ENCODE peak calls at places on chromosome 11, in five cellular contexts. O is NCI-H1930, P is GM19239, F is choroid plexus epithelial cell, A is endothelial cell. W is an unnamed sample.

GRCh38 chr11:62081378-62082291 is 42.2 kb upstream of the INCENP start:
- DNase-seq in O (peak; percentile 61), P (peak; percentile 37), F (peak; percentile 80), A (peak; percentile 84), W (peak; percentile 59)

GRCh38 chr11:68430801-68431200 is 29.8 kb upstream of the PPP6R3 start:
- DNase-seq in O (no peak), P (no peak), F (no peak), A (no peak), W (no peak)

GRCh38 chr11:11849127-11849746 is 7.5 kb downstream of the USP47 start:
- DNase-seq in O (no peak), P (no peak), F (peak; percentile 87), A (peak; percentile 59), W (peak; percentile 36)

GRCh38 chr11:72848846-72849466 is 34.7 kb downstream of the ATG16L2 start:
- DNase-seq in O (peak; percentile 16), P (no peak), F (peak; percentile 74), A (no peak), W (no peak)

GRCh38 chr11:124415356-124415923 is 9.2 kb downstream of the OR8B4 start:
- DNase-seq in O (no peak), P (peak; percentile 8), F (peak; percentile 84), A (no peak), W (no peak)

GRCh38 chr11:66115638-66116410 is 45.8 kb downstream of the PACS1 start:
- DNase-seq in O (no peak), P (no peak), F (no peak), A (no peak), W (no peak)

GRCh38 chr11:9901931-9902330 is 238.1 kb downstream of the SWAP70 start:
- DNase-seq in O (no peak), P (no peak), F (peak; percentile 18), A (no peak), W (no peak)

GRCh38 chr11:131546218-131546895 is 175.9 kb downstream of the NTM start:
- DNase-seq in O (no peak), P (no peak), F (no peak), A (no peak), W (no peak)

GRCh38 chr11:114262681-114263509 is 33.3 kb upstream of the NNMT start:
- DNase-seq in O (peak; percentile 23), P (no peak), F (peak; percentile 80), A (peak; percentile 36), W (no peak)

GRCh38 chr11:19774817-19775600 is 62.4 kb downstream of the NAV2 start:
- DNase-seq in O (no peak), P (no peak), F (no peak), A (no peak), W (no peak)

GRCh38 chr11:105706025-105706530 is 96.2 kb downstream of the GRIA4 start:
- DNase-seq in O (no peak), P (no peak), F (no peak), A (no peak), W (no peak)

GRCh38 chr11:111148953-111149352 is 96.6 kb upstream of the POU2AF2 start:
- DNase-seq in O (no peak), P (no peak), F (peak; percentile 40), A (no peak), W (no peak)

GRCh38 chr11:1948389-1948788 is 1.3 kb downstream of the MRPL23 start:
- DNase-seq in O (no peak), P (no peak), F (no peak), A (no peak), W (peak; percentile 20)

GRCh38 chr11:67449116-67449844 is 3.2 kb downstream of the GPR152 start:
- DNase-seq in O (no peak), P (no peak), F (no peak), A (no peak), W (no peak)

GRCh38 chr11:63829823-63830489 is 9.0 kb upstream of the MARK2 start:
- DNase-seq in O (peak; percentile 29), P (no peak), F (peak; percentile 52), A (peak; percentile 54), W (no peak)

GRCh38 chr11:83249972-83250593 is 36.1 kb downstream of the CCDC90B start:
- DNase-seq in O (no peak), P (peak; percentile 9), F (peak; percentile 83), A (no peak), W (no peak)

GRCh38 chr11:61713464-61713863 is 33.3 kb downstream of the DAGLA start:
- DNase-seq in O (no peak), P (no peak), F (no peak), A (no peak), W (no peak)

GRCh38 chr11:84855846-84856245 is 771.3 kb downstream of the DLG2 start:
- DNase-seq in O (no peak), P (no peak), F (peak; percentile 73), A (no peak), W (no peak)

GRCh38 chr11:76329084-76329648 is 51.8 kb downstream of the THAP12 start:
- DNase-seq in O (no peak), P (no peak), F (peak; percentile 83), A (peak; percentile 22), W (no peak)

GRCh38 chr11:61131998-61132555 is 29.1 kb downstream of the VPS37C start:
- DNase-seq in O (no peak), P (no peak), F (no peak), A (no peak), W (no peak)

GRCh38 chr11:119874660-119875238 is 145.7 kb upstream of the NECTIN1 start:
- DNase-seq in O (no peak), P (no peak), F (no peak), A (no peak), W (no peak)

GRCh38 chr11:79311461-79311860 is 129.4 kb downstream of the TENM4 start:
- DNase-seq in O (no peak), P (no peak), F (no peak), A (no peak), W (no peak)

GRCh38 chr11:75667268-75667830 is 1.5 kb downstream of the MAP6 start:
- DNase-seq in O (peak; percentile 78), P (no peak), F (no peak), A (peak; percentile 34), W (no peak)

GRCh38 chr11:61011950-61012830 is 40.7 kb downstream of the CD6 start:
- DNase-seq in O (no peak), P (no peak), F (peak; percentile 62), A (no peak), W (no peak)

GRCh38 chr11:65501005-65501529 is 2.2 kb downstream of the MALAT1 start:
- DNase-seq in O (no peak), P (no peak), F (peak; percentile 69), A (no peak), W (no peak)

GRCh38 chr11:110798231-110798630 is 86.0 kb upstream of the ARHGAP20 start:
- DNase-seq in O (no peak), P (no peak), F (no peak), A (no peak), W (no peak)

GRCh38 chr11:57601297-57601696 is 3.8 kb downstream of the SERPING1 start:
- DNase-seq in O (no peak), P (no peak), F (no peak), A (no peak), W (no peak)

GRCh38 chr11:10309163-10310093 is 4.6 kb downstream of the ADM start:
- DNase-seq in O (no peak), P (no peak), F (peak; percentile 93), A (no peak), W (peak; percentile 94)

W was measured in gastrocnemius medialis.